ENCODE peak calls at places on chromosomes 4 and X, in four cellular contexts. F, G, Z and X are unnamed samples.
A peak's percentile ranks its signal among the peaks of the same experiment; 100 is the strongest.

GRCh38 chr4:128565565-128566186 is 243.8 kb upstream of the JADE1 start:
- DNase-seq in Z (peak; percentile 46), F (no peak), G (no peak), X (no peak)

GRCh38 chrX:106139048-106139447 is 29.1 kb upstream of the PWWP3B start:
- DNase-seq in F (no peak), Z (no peak), G (no peak), X (no peak)

GRCh38 chr4:113012776-113013175 is 36.7 kb upstream of the ANK2 start:
- DNase-seq in F (no peak), Z (no peak), G (no peak), X (no peak)

GRCh38 chrX:133218329-133218728 is at the start of gene TFDP3:
- DNase-seq in G (no peak), F (no peak), Z (no peak), X (no peak)

GRCh38 chr4:8831221-8832129 is 40.2 kb downstream of the HMX1 start:
- DNase-seq in F (no peak), Z (no peak), G (no peak), X (no peak)

GRCh38 chr4:76822294-76822693 is 75.7 kb downstream of the SOWAHB start:
- DNase-seq in Z (no peak), F (no peak), G (no peak), X (no peak)

GRCh38 chr4:155604718-155605601 is 61.7 kb upstream of the GUCY1A1 start:
- DNase-seq in Z (no peak), G (peak; percentile 91), F (no peak), X (peak; percentile 55)

GRCh38 chrX:150119323-150119722 is 181.0 kb upstream of the EOLA2 start:
- DNase-seq in G (no peak), F (no peak), Z (no peak), X (no peak)